ENCODE peak calls at places on chromosomes 1 and 21, in seven cellular contexts. E is A673; W is small intestine; L is stimulated activated naive CD8-positive, alpha-beta T cell treated with anti-CD3 and anti-CD28 coated beads, Interleukin-15, amount 100 ng/mL, for 72 hours; X is left cardiac atrium; G is T-helper 9 cell; J is heart left ventricle. S is an unnamed sample.

GRCh38 chr1:23556661-23557470 is 2.4 kb downstream of the ID3 start:
- DNase-seq in E (no peak), X (no peak), J (no peak), W (peak), G (no peak), L (no peak), S (no peak)

GRCh38 chr1:65717815-65718454 is 74.8 kb upstream of the PDE4B start:
- DNase-seq in X (no peak), E (peak), L (peak), J (no peak), W (no peak), G (no peak), S (no peak)

GRCh38 chr1:12090326-12090725 is 27.2 kb downstream of the TNFRSF8 start:
- DNase-seq in W (no peak), E (no peak), X (no peak), L (no peak), J (no peak), G (no peak), S (no peak)

GRCh38 chr1:40379785-40380452 is 6.4 kb downstream of the SMAP2 start:
- DNase-seq in L (no peak), J (no peak), E (peak), W (no peak), G (no peak), X (no peak), S (no peak)

GRCh38 chr1:23588749-23589505 is 29.6 kb upstream of the ID3 start:
- DNase-seq in X (no peak), J (peak), W (no peak), G (no peak), L (no peak), E (no peak), S (no peak)

GRCh38 chr1:209651148-209651547 is 1.1 kb downstream of the LAMB3 start:
- DNase-seq in J (peak), E (no peak), W (peak), X (peak), G (peak), L (peak), S (peak)

GRCh38 chr1:15243275-15244043 is 3.6 kb upstream of the FHAD1 start:
- DNase-seq in E (no peak), W (no peak), X (no peak), J (no peak), G (no peak), L (no peak), S (no peak)

GRCh38 chr1:67522001-67522441 is 91.8 kb upstream of the SERBP1 start:
- DNase-seq in L (no peak), E (no peak), J (no peak), G (no peak), X (no peak), W (no peak), S (no peak)

GRCh38 chr1:212162635-212163034 is 122.6 kb upstream of the PPP2R5A start:
- DNase-seq in W (no peak), J (peak), X (peak), E (no peak), L (peak), G (no peak), S (peak)

GRCh38 chr21:27819299-27819698 is 852.4 kb upstream of the ADAMTS5 start:
- DNase-seq in E (no peak), G (no peak), X (no peak), W (no peak), L (no peak), J (no peak), S (no peak)

S was measured in psoas muscle.